ENCODE peak calls at places on chromosomes 7 and 10, in four cellular contexts. One of them, this sample, is unnamed.

GRCh38 chr7:142010952-142011548 is 15.4 kb downstream of the MGAM start:
- DNase-seq in H1: no peak
- DNase-seq in GM12878: no peak
- DNase-seq in K562: no peak
- DNase-seq in this sample: no peak

GRCh38 chr7:27155816-27156507 is 513 bp downstream of the HOXA7 start:
- DNase-seq in H1: no peak
- DNase-seq in GM12878: no peak
- DNase-seq in K562: no peak
- DNase-seq in this sample: no peak

GRCh38 chr10:88244781-88245350 is 338.3 kb downstream of the RNLS start:
- DNase-seq in H1: no peak
- DNase-seq in GM12878: no peak
- DNase-seq in K562: no peak
- DNase-seq in this sample: no peak

GRCh38 chr10:29157321-29157720 is 131.5 kb upstream of the LYZL1 start:
- DNase-seq in H1: no peak
- DNase-seq in GM12878: no peak
- DNase-seq in K562: no peak
- DNase-seq in this sample: no peak

GRCh38 chr10:58981051-58981450 is 195.4 kb upstream of the PHYHIPL start:
- DNase-seq in H1: no peak
- DNase-seq in GM12878: no peak
- DNase-seq in K562: no peak
- DNase-seq in this sample: no peak

GRCh38 chr10:48958598-48959200 is 19.1 kb upstream of the LRRC18 start:
- DNase-seq in H1: no peak
- DNase-seq in GM12878: no peak
- DNase-seq in K562: no peak
- DNase-seq in this sample: no peak

GRCh38 chr10:49518566-49518965 is 20.4 kb downstream of the ERCC6 start:
- DNase-seq in H1: no peak
- DNase-seq in GM12878: no peak
- DNase-seq in K562: no peak
- DNase-seq in this sample: no peak

GRCh38 chr7:47576031-47576908 is 5.6 kb downstream of the TNS3 start:
- DNase-seq in H1: no peak
- DNase-seq in GM12878: no peak
- DNase-seq in K562: no peak
- DNase-seq in this sample: peak; percentile 68

DNA sequence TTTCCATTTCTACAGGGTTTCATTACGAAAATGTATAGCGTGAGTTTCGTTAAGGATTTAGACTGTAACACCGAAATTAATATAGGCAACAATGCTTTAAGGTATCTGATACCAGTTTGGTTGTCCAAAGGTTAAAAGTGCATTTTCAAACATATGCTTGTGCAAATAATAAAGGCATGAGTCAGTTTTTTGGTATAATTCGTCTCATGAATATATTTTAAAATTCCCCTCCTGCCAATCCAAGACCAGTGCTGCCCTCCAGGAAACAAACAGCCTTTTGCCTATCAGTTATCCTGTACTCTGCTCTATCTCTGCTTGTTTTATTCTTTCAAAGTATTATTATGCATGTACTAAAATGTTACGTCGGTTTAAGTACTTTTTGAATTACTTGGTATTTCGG is 2.0 kb downstream of the LCOR start:
- DNase-seq in H1: no peak
- DNase-seq in GM12878: no peak
- DNase-seq in K562: no peak
- DNase-seq in this sample: peak; percentile 28
- H3K9ac ChIP-seq in H1: no peak overlapping the region
- H3K9ac ChIP-seq in GM12878: peak overlapping the region; percentile 82
- H3K9ac ChIP-seq in K562: no peak overlapping the region
- H3K9ac ChIP-seq in this sample: peak overlapping the region; percentile 91

GRCh38 chr10:102720337-102720736 is 5.9 kb downstream of the SFXN2 start:
- DNase-seq in H1: no peak
- DNase-seq in GM12878: no peak
- DNase-seq in K562: no peak
- DNase-seq in this sample: no peak

GRCh38 chr10:102714621-102715455 is at the start of gene SFXN2:
- DNase-seq in H1: no peak
- DNase-seq in GM12878: no peak
- DNase-seq in K562: no peak
- DNase-seq in this sample: no peak

GRCh38 chr10:102720775-102721301 is 6.4 kb downstream of the SFXN2 start:
- DNase-seq in H1: no peak
- DNase-seq in GM12878: no peak
- DNase-seq in K562: no peak
- DNase-seq in this sample: no peak

GRCh38 chr10:102715880-102716279 is 1.4 kb downstream of the SFXN2 start:
- DNase-seq in H1: no peak
- DNase-seq in GM12878: no peak
- DNase-seq in K562: no peak
- DNase-seq in this sample: no peak

DNA sequence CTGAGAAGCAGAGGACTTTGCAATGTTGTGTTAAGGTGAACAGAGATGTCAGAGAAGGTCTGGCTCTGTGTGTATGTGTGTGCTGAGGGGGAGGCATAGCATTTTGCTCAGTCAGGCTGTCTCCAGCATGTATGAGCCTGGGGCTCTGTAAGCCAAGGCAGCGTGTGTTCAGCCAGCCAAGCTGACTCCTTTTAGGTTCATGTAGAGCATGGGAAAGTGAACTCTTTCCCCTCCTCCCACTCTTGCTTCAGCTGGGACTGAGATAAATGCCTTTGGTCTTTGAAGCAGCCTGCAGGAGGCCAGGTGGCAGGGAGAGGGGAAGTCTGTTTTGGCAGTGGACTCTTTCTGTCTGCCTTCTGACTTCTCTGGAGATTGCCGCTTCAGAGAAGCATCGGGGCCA is 3.8 kb downstream of the SFXN2 start:
- DNase-seq in H1: no peak
- DNase-seq in GM12878: no peak
- DNase-seq in K562: no peak
- DNase-seq in this sample: peak; percentile 80
- TF ChIP-seq CHD1 in H1: no peak
- TF ChIP-seq CHD1 in GM12878: no peak
- TF ChIP-seq CHD1 in K562: no peak
- TF ChIP-seq CHD1 in this sample: no peak

GRCh38 chr7:2761131-2761624 is 73.2 kb downstream of the AMZ1 start:
- DNase-seq in H1: no peak
- DNase-seq in GM12878: no peak
- DNase-seq in K562: no peak
- DNase-seq in this sample: no peak
- H3K9ac ChIP-seq in H1: no peak overlapping the region
- H3K9ac ChIP-seq in GM12878: no peak overlapping the region
- H3K9ac ChIP-seq in K562: no peak overlapping the region
- H3K9ac ChIP-seq in this sample: no peak overlapping the region

DNA sequence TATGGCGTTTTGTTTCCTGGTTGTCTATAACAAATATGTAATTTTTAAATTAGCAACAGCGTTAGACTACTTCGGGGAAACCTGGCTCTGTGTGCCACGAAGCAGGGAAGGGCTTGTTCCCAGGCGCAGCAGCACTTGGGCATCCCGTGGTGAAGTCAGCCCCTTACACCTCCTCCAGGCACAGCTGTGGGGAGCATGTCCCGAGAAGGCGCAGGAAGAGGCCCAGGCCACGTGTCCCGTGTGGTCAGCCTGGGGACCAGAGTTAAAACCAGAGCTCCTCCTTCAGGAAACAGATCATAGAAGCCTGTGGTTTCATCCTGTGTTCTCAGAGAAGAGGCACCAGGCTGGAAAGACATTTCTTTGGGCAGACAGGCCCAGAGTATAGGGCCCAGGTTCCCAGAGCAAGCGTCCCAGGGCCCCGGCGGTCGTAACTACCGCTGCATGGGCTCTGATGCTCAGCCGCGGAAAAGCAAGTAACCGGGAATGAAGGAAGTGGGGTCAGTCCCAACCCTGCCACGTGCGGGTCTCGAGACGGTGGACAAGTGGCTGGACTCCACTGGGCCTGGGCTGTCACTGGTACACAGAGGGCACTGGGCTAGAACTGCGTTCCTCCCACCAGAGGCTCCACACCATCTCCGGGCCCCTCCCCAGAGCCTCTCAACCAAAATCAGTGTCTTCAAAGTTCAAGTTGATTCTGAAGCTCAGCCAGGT is 7.1 kb downstream of the NUDT1 start:
- DNase-seq in H1: no peak
- DNase-seq in GM12878: peak; percentile 48
- DNase-seq in K562: no peak
- DNase-seq in this sample: peak; percentile 97
- TF ChIP-seq CHD1 in H1: no peak
- TF ChIP-seq CHD1 in GM12878: no peak
- TF ChIP-seq CHD1 in K562: no peak
- TF ChIP-seq CHD1 in this sample: no peak

GRCh38 chr7:123012435-123012834 is 16.9 kb upstream of the TAS2R16 start:
- DNase-seq in H1: no peak
- DNase-seq in GM12878: no peak
- DNase-seq in K562: no peak
- DNase-seq in this sample: no peak

GRCh38 chr7:123011766-123012369 is 16.4 kb upstream of the TAS2R16 start:
- DNase-seq in H1: no peak
- DNase-seq in GM12878: no peak
- DNase-seq in K562: no peak
- DNase-seq in this sample: no peak
- H3K9ac ChIP-seq in H1: no peak overlapping the region
- H3K9ac ChIP-seq in GM12878: no peak overlapping the region
- H3K9ac ChIP-seq in K562: no peak overlapping the region
- H3K9ac ChIP-seq in this sample: no peak overlapping the region

DNA sequence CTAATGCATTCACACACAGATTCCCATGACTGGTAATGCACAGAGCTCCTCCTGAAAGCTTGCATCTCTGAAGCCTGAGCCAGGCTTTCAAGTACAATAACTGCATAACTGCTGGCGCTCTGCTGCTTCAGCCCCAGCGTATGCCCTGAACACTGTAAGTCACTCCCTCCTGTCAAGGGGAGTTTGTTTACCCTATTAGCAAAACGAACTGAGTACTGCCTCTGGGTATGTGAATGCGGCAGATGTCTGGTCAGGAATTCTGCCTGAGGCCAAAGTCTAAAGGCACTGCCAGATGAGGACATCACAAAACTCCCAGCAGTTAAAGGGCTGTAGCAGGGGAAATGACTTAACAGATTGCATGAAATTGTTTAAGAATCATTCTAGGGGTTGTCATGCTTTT is 97.7 kb downstream of the NRCAM start:
- DNase-seq in H1: peak; percentile 46
- DNase-seq in GM12878: no peak
- DNase-seq in K562: no peak
- DNase-seq in this sample: peak; percentile 64
- TF ChIP-seq CHD1 in H1: no peak
- TF ChIP-seq CHD1 in GM12878: no peak
- TF ChIP-seq CHD1 in K562: no peak
- TF ChIP-seq CHD1 in this sample: no peak

GRCh38 chr7:44539669-44540516 is 1.2 kb downstream of the NPC1L1 start:
- DNase-seq in H1: no peak
- DNase-seq in GM12878: no peak
- DNase-seq in K562: no peak
- DNase-seq in this sample: no peak
- H3K9ac ChIP-seq in H1: no peak overlapping the region
- H3K9ac ChIP-seq in GM12878: no peak overlapping the region
- H3K9ac ChIP-seq in K562: peak overlapping the region; percentile 65
- H3K9ac ChIP-seq in this sample: no peak overlapping the region

DNA sequence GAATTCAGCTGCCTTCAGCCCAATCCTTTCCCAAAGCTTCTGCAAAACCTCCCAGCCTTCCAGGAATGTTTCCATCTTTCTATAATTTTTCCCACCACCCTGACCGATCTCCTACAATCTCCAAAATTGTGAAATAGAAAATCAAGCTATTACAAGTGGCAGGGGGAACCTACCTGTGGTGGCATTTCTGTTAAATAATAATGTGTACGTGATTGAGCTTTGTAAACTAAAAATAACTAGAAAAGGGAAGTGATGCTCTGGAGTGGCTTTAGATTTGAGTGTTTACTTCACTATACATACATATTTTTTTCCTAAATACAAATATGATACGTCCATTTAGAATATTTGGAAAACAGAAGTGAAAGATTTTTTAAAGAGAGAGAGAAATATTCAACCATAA is 593.6 kb downstream of the GRM8 start:
- DNase-seq in H1: no peak
- DNase-seq in GM12878: peak; percentile 67
- DNase-seq in K562: no peak
- DNase-seq in this sample: no peak
- TF ChIP-seq CHD1 in H1: no peak
- TF ChIP-seq CHD1 in GM12878: no peak
- TF ChIP-seq CHD1 in K562: no peak
- TF ChIP-seq CHD1 in this sample: no peak

This sample was measured in IMR-90.